ENCODE peak calls at places on chromosomes 3 and 15, in five cellular contexts. I, N, K, G and Y are unnamed samples.

GRCh38 chr3:31166249-31166885 is 271.9 kb upstream of the GADL1 start:
- DNase-seq in G (no peak), N (no peak), K (no peak), I (no peak), Y (no peak)

GRCh38 chr15:77024273-77025065 is 29.5 kb downstream of the PSTPIP1 start:
- DNase-seq in N (peak), I (peak), K (peak), G (no peak), Y (peak)

GRCh38 chr15:78239811-78240210 is 5.4 kb upstream of the ACSBG1 start:
- DNase-seq in N (no peak), I (no peak), G (no peak), K (no peak), Y (no peak)

GRCh38 chr3:171028025-171028778 is 1.7 kb upstream of the SLC2A2 start:
- DNase-seq in I (no peak), G (no peak), K (peak), N (peak), Y (peak)

GRCh38 chr15:52786436-52787122 is 3.6 kb downstream of the ONECUT1 start:
- DNase-seq in K (no peak), I (no peak), N (peak), G (no peak), Y (peak)

GRCh38 chr3:65322910-65323309 is 635.1 kb upstream of the ADAMTS9 start:
- DNase-seq in I (no peak), N (no peak), K (no peak), G (no peak), Y (no peak)

GRCh38 chr3:194640829-194641228 is 7.6 kb upstream of the TMEM44 start:
- DNase-seq in G (no peak), N (peak), I (no peak), K (no peak), Y (peak)

GRCh38 chr15:96171842-96172241 is 158.7 kb upstream of the NR2F2 start:
- DNase-seq in I (no peak), G (no peak), N (peak), K (no peak), Y (no peak)

GRCh38 chr3:30368978-30369377 is 237.4 kb upstream of the TGFBR2 start:
- DNase-seq in N (no peak), I (no peak), G (no peak), K (no peak), Y (no peak)

GRCh38 chr15:77797270-77797669 is 164.6 kb upstream of the LINGO1 start:
- DNase-seq in N (no peak), I (no peak), G (peak), K (no peak), Y (no peak)

GRCh38 chr3:114554716-114555115 is 260.9 kb downstream of the TIGIT start:
- DNase-seq in N (no peak), G (no peak), I (no peak), K (no peak), Y (no peak)

GRCh38 chr3:156433138-156433537 is 121.8 kb downstream of the SSR3 start:
- DNase-seq in G (no peak), N (no peak), I (no peak), K (no peak), Y (no peak)

GRCh38 chr3:81339040-81339845 is 422.2 kb downstream of the GBE1 start:
- DNase-seq in K (peak), I (peak), N (peak), G (no peak), Y (no peak)

GRCh38 chr3:71662056-71662455 is 63.1 kb downstream of the EIF4E3 start:
- DNase-seq in I (no peak), K (no peak), G (no peak), N (no peak), Y (no peak)

GRCh38 chr3:8470801-8471200 is 30.8 kb upstream of the LMCD1 start:
- DNase-seq in K (no peak), I (no peak), N (no peak), G (no peak), Y (no peak)

GRCh38 chr15:79310612-79310984 is 314 bp upstream of the TMED3 start:
- DNase-seq in N (peak), I (no peak), K (no peak), G (no peak), Y (no peak)

GRCh38 chr3:140552403-140552802 is 125.5 kb upstream of the TRIM42 start:
- DNase-seq in G (no peak), K (no peak), I (no peak), N (no peak), Y (no peak)

GRCh38 chr15:58443291-58443690 is 11.5 kb downstream of the LIPC start:
- DNase-seq in G (no peak), I (no peak), N (no peak), K (no peak), Y (no peak)

GRCh38 chr3:67947808-67948508 is 293.5 kb upstream of the SUCLG2 start:
- DNase-seq in I (no peak), N (peak), K (no peak), G (no peak), Y (peak)

DNA sequence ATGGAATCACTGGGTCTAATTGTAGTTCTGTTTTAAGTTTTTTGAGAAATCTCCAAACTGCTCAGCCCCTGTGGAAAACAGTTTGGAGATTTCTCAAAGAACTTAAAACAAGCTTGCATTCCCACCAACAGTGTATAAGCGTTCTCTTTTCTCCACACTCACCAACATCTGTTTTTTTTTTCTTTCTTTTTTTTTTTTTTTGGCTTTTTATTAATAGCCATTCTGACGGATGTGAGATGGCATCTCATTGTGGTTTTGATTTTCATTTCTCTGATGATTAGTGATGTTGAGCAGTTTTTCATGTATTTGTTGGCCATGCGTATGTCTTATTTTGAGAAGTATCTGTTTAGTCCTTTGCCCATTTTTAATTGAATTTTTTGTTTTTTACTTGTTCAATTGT is 73.1 kb upstream of the COL8A1 start:
- DNase-seq in I (no peak), K (no peak), N (no peak), G (no peak), Y (no peak)
- TF ChIP-seq ESRRA in I (no peak), K (no peak), N (no peak), G (no peak), Y (no peak)

DNA sequence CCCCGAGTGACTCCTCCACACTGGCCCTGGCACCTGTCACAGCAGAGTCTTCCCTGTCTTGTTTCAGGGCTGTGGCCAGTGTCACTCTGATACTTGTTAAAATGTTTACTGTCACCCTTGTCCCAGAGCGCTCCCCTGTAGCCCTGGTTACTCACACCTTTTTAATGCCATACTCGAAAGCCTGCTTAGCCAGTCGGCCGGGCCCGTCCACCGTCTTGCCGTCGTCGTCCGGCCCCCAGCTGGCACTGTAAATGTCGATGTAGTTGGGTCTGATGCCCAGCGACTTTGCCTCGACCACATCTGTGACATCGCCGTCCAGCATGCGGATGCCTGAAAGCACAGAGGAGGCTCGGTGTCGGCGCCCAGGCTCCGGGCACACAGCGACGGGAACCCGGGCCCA is 91.3 kb downstream of the PCSK6 start:
- DNase-seq in I (no peak), K (no peak), N (no peak), G (no peak), Y (no peak)
- TF ChIP-seq ESRRA in I (no peak), K (no peak), N (no peak), G (no peak), Y (no peak)

GRCh38 chr3:197083486-197083885 is 53.9 kb upstream of the MELTF start:
- DNase-seq in I (peak), G (no peak), N (no peak), K (no peak), Y (no peak)
- TF ChIP-seq ESRRA in I (no peak), G (no peak), N (no peak), K (no peak), Y (no peak)

DNA sequence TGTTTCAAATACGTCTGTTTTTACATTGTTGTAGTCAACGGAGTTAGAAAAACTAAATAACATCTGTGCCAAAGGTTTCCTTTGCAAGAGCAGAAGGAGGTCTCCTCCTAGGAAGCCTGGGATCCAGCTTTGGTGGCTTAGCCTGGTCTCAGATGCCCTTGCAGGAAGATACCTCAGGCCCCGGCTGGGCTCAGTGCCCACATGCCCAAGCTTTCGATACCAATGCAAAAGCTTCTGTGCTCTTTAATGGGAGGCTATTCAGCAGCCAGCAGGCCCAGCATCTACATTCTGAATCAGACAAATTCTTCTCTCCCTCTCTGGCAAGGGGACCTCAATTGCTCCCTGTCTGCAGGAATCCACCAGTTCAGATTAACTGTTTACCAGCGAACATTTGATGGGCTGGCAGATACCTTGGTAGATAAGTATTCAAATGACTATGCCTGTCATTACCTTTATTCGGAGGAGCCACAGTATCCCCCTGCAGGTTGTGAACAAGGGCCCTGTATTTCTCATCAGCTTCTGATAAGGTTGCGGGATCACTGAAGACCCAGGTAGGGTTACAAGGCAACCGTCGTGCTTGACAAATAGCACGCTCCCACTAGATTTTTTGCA is 180.1 kb upstream of the KBTBD8 start:
- DNase-seq in G (no peak), K (no peak), N (no peak), I (no peak), Y (no peak)
- TF ChIP-seq ESRRA in G (no peak), K (no peak), N (no peak), I (no peak), Y (no peak)

GRCh38 chr3:123739754-123740153 is 144.4 kb downstream of the MYLK start:
- DNase-seq in G (no peak), N (no peak), I (no peak), K (no peak), Y (no peak)
- TF ChIP-seq ESRRA in G (no peak), N (no peak), I (no peak), K (no peak), Y (no peak)

GRCh38 chr15:29613951-29614382 is 208.3 kb downstream of the TJP1 start:
- DNase-seq in N (peak), I (peak), G (no peak), K (peak), Y (peak)
- TF ChIP-seq ESRRA in N (no peak), I (no peak), G (no peak), K (no peak), Y (no peak)

GRCh38 chr3:44576661-44577060 is 8.1 kb upstream of the ZNF660 start:
- DNase-seq in I (no peak), G (no peak), N (no peak), K (no peak), Y (no peak)
- TF ChIP-seq ESRRA in I (no peak), G (no peak), N (no peak), K (no peak), Y (no peak)